ENCODE peak calls at places on chromosomes 4 and X, in four cellular contexts. G is K562, Y is HEK293T, W is HepG2. Z is an unnamed sample.

GRCh38 chr4:67483868-67484602 is 61.3 kb downstream of the CENPC start:
- DNase-seq in G (no peak), Y (no peak), W (no peak), Z (no peak)

GRCh38 chr4:152220201-152220666 is 315.7 kb downstream of the FBXW7 start:
- DNase-seq in G (no peak), Y (no peak), W (no peak), Z (no peak)

GRCh38 chrX:20263474-20263873 is 3.2 kb downstream of the RPS6KA3 start:
- DNase-seq in G (no peak), Y (no peak), W (no peak), Z (no peak)

GRCh38 chr4:87659247-87659931 is 9.3 kb downstream of the DMP1 start:
- DNase-seq in G (no peak), Y (no peak), W (no peak), Z (no peak)

GRCh38 chr4:48642421-48643144 is 137.5 kb downstream of the FRYL start:
- DNase-seq in G (no peak), Y (no peak), W (no peak), Z (no peak)

GRCh38 chr4:74133786-74134499 is 24.0 kb upstream of the MTHFD2L start:
- DNase-seq in G (peak), Y (peak), W (peak), Z (peak)

GRCh38 chr4:125666635-125667034 is 351.9 kb downstream of the FAT4 start:
- DNase-seq in G (no peak), Y (no peak), W (no peak), Z (no peak)

GRCh38 chr4:39893693-39894072 is 84.0 kb downstream of the PDS5A start:
- DNase-seq in G (no peak), Y (no peak), W (no peak), Z (no peak)

GRCh38 chr4:88759039-88759631 is 61.5 kb upstream of the NAP1L5 start:
- DNase-seq in G (peak), Y (no peak), W (peak), Z (no peak)

GRCh38 chrX:153495362-153495751 is 577 bp downstream of the BGN start:
- DNase-seq in G (no peak), Y (no peak), W (no peak), Z (no peak)

GRCh38 chrX:78119521-78120227 is 15.6 kb downstream of the PGK1 start:
- DNase-seq in G (no peak), Y (peak), W (no peak), Z (no peak)

GRCh38 chrX:12956704-12957541 is 18.0 kb upstream of the TMSB4X start:
- DNase-seq in G (peak), Y (no peak), W (no peak), Z (peak)

GRCh38 chr4:24855741-24856140 is 57.1 kb downstream of the CCDC149 start:
- DNase-seq in G (no peak), Y (no peak), W (no peak), Z (no peak)

GRCh38 chrX:78092296-78092695 is 11.8 kb upstream of the PGK1 start:
- DNase-seq in G (no peak), Y (peak), W (peak), Z (peak)

GRCh38 chr4:7652451-7652871 is 217.7 kb upstream of the PSAPL1 start:
- DNase-seq in G (no peak), Y (no peak), W (no peak), Z (no peak)

GRCh38 chr4:64625438-64625837 is 216.2 kb upstream of the TECRL start:
- DNase-seq in G (no peak), Y (no peak), W (no peak), Z (no peak)

GRCh38 chrX:132488819-132489255 is at the start of gene MBNL3:
- DNase-seq in G (no peak), Y (peak), W (peak), Z (no peak)

GRCh38 chr4:3365871-3366842 is 73.3 kb downstream of the RGS12 start:
- DNase-seq in G (no peak), Y (no peak), W (no peak), Z (no peak)

GRCh38 chr4:20603671-20604313 is 96.5 kb upstream of the PACRGL start:
- DNase-seq in G (no peak), Y (no peak), W (no peak), Z (no peak)

GRCh38 chr4:94595880-94596483 is 144.2 kb downstream of the PDLIM5 start:
- DNase-seq in G (peak), Y (peak), W (peak), Z (peak)

GRCh38 chr4:14888790-14889189 is 113.5 kb upstream of the CPEB2 start:
- DNase-seq in G (no peak), Y (no peak), W (no peak), Z (no peak)

GRCh38 chrX:114985967-114986592 is 31.3 kb downstream of the IL13RA2 start:
- DNase-seq in G (no peak), Y (no peak), W (no peak), Z (no peak)

GRCh38 chr4:103074598-103075434 is 1.7 kb downstream of the SLC9B2 start:
- DNase-seq in G (no peak), Y (no peak), W (no peak), Z (peak)

GRCh38 chrX:9522756-9523155 is 57.9 kb downstream of the TBL1X start:
- DNase-seq in G (no peak), Y (no peak), W (no peak), Z (no peak)

GRCh38 chr4:158282252-158282651 is 72.0 kb downstream of the TMEM144 start:
- DNase-seq in G (peak), Y (no peak), W (no peak), Z (no peak)

GRCh38 chr4:142551513-142552280 is 294.4 kb downstream of the INPP4B start:
- DNase-seq in G (no peak), Y (no peak), W (no peak), Z (no peak)

GRCh38 chr4:7001271-7001670 is 41.9 kb upstream of the TADA2B start:
- DNase-seq in G (no peak), Y (no peak), W (no peak), Z (no peak)

GRCh38 chrX:118974908-118975671 is 672 bp downstream of the LONRF3 start:
- DNase-seq in G (peak), Y (peak), W (peak), Z (no peak)

GRCh38 chr4:26058537-26058936 is 144.5 kb downstream of the SMIM20 start:
- DNase-seq in G (no peak), Y (no peak), W (no peak), Z (peak)

GRCh38 chr4:172666711-172667368 is 501.8 kb upstream of the GALNT7 start:
- DNase-seq in G (no peak), Y (peak), W (no peak), Z (no peak)

GRCh38 chr4:128338634-128339355 is 51.2 kb upstream of the PGRMC2 start:
- DNase-seq in G (peak), Y (no peak), W (no peak), Z (no peak)

GRCh38 chr4:171573181-171573580 is 240.0 kb upstream of the GALNTL6 start:
- DNase-seq in G (no peak), Y (no peak), W (no peak), Z (no peak)

GRCh38 chr4:4411906-4412305 is 25.0 kb downstream of the NSG1 start:
- DNase-seq in G (no peak), Y (no peak), W (no peak), Z (no peak)

GRCh38 chrX:68942141-68942540 is 113.3 kb downstream of the EFNB1 start:
- DNase-seq in G (peak), Y (peak), W (no peak), Z (no peak)

GRCh38 chrX:12895856-12896255 is 10.6 kb upstream of the TLR8 start:
- DNase-seq in G (no peak), Y (no peak), W (no peak), Z (no peak)

GRCh38 chr4:101941816-101942358 is 151.4 kb downstream of the BANK1 start:
- DNase-seq in G (no peak), Y (no peak), W (no peak), Z (no peak)

GRCh38 chr4:4554234-4554633 is 12.4 kb upstream of the STX18 start:
- DNase-seq in G (no peak), Y (no peak), W (no peak), Z (no peak)

GRCh38 chrX:154734101-154734781 is 16.6 kb downstream of the GAB3 start:
- DNase-seq in G (no peak), Y (no peak), W (no peak), Z (no peak)

GRCh38 chr4:153610623-153611376 is 73.3 kb upstream of the TLR2 start:
- DNase-seq in G (no peak), Y (no peak), W (no peak), Z (no peak)

DNA sequence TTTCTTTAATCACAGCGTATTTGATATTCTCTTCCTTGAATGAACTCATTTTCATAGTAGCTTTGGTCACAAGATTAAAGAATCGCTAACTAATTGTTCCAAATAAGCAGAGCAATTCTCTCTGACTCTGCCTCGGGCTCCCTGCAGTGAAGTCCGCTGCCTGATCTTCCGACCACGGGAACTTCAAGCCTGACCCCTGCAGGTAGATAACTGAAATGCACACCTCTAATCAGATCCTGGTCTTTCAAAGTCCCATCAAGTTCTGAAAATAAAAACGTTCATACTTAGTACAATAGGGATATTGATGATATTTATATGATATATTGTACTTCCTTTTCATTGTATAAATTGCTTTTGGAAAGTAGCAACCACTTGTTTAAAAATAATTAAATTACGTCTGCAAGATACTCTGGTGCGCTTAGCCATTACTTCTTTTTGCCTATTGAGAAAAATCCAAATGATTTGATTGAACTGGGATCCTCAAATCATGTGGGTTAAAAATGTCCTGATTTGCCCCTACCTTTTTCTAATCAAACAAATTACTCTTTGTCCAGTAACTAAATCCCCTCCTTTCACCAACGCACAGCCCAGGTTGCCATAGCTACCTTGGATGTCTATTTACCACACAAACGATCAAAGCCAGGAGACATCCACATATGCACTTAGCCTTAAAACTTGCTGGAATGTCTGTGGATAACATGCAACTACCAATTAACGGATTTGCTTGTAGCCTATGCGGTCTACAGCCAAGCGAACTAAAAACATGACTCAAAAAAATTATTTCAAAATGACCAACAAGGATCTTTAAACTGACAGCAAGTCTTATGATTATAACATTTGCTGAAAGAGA is 4.2 kb downstream of the MID1 start:
- DNase-seq in G (peak), Y (peak), W (no peak), Z (no peak)
- TF ChIP-seq TARDBP in G (no peak), Y (no peak), W (no peak), Z (no peak)

DNA sequence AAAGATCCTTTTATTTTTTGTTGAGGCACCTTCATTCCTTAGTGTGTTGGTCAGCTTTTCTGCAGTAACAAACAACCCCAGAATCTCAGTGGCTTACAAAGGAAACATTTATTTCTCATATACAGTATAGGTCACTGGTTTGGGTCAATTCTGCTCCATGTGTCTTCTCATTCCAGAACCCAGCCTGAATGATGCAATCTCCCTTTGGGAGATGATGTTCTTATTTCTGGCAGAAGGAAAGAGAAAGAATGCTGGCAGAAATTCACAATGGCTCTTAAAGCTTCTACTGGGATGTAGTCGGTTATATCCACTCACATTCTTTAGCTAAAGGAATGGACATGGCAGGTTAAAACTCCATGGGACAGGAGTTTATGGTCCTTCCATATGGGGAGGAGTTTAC is 42.3 kb downstream of the IDS start:
- DNase-seq in G (no peak), Y (no peak), W (no peak), Z (no peak)
- TF ChIP-seq TARDBP in G (no peak), Y (no peak), W (no peak), Z (no peak)

DNA sequence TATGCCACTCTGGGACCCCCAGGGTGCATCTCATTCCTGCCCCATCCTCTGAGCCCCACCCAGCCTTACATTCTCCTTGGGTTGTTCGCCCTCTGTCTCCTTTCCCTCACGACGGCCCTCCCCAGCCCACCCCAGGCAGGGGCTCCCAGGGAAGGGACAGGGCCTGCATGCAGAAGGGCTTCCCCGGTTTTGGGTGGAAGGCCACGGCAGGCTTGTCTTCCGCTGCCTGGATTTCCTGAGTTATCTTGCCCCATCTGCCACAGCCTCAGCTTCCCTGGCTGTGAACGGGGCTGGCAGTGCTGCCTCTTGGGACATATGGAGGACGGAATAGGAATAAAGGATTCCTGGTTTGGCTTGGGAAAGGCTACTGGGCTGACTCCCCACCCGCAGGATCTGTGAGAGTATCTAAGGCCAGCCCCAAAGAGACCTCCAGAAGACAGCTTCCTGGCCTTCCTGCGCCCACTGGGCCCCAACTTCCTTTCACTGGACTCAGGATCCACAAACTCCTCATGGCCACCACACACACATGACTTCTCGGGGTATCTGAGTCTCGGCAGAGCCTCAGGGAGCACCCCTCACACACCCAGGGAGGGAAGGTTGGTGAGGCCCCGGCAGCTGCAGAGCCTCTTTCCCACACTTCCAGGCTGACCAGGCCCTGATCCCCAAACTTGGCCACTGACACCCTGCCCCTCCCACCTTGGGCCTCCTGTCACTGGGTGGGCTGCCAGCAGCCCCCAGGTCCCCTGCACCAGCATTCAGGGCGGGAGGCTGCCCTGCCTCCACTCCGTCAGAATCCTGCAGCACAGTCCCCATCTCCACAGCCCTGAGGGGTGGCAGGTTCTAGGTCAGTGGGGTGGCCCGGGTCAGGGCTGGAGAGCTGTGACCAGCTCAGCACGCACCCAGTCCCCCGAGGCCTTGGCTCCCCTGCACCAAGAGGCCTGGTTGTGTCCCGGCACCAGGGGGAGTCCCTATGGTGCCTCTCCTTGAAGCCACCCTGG is 3.5 kb upstream of the MXD4 start:
- DNase-seq in G (no peak), Y (no peak), W (no peak), Z (no peak)
- TF ChIP-seq TARDBP in G (no peak), Y (no peak), W (no peak), Z (no peak)

GRCh38 chr4:27791640-27792039 is 931.0 kb downstream of the STIM2 start:
- DNase-seq in G (no peak), Y (no peak), W (no peak), Z (no peak)

GRCh38 chr4:27790911-27791310 is 930.3 kb downstream of the STIM2 start:
- DNase-seq in G (no peak), Y (no peak), W (no peak), Z (no peak)

GRCh38 chr4:27787195-27787594 is 926.6 kb downstream of the STIM2 start:
- DNase-seq in G (no peak), Y (no peak), W (no peak), Z (no peak)

DNA sequence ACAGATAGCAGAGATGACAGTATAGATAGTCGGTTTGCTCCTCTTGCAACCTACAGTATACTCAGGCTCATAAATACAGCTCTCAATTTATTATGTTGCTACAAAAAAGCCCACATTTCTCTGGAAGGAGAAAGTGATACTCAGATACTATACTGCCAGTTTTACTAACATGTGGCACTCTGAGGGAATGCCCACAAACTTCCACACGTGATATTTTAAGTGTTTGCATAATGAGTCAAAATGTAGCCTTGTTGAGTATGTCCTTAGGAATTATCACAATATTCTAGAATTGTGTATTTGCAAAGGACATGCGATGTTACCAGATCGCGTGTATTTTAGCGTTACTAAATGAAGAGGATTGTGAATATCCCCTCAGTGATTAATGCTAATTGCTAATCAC is 929.1 kb downstream of the STIM2 start:
- DNase-seq in G (no peak), Y (no peak), W (no peak), Z (no peak)
- TF ChIP-seq TARDBP in G (no peak), Y (no peak), W (no peak), Z (no peak)

GRCh38 chr4:53100801-53101581 is 238.9 kb downstream of the RASL11B start:
- DNase-seq in G (no peak), Y (no peak), W (no peak), Z (no peak)
- TF ChIP-seq TARDBP in G (no peak), Y (no peak), W (no peak), Z (no peak)

DNA sequence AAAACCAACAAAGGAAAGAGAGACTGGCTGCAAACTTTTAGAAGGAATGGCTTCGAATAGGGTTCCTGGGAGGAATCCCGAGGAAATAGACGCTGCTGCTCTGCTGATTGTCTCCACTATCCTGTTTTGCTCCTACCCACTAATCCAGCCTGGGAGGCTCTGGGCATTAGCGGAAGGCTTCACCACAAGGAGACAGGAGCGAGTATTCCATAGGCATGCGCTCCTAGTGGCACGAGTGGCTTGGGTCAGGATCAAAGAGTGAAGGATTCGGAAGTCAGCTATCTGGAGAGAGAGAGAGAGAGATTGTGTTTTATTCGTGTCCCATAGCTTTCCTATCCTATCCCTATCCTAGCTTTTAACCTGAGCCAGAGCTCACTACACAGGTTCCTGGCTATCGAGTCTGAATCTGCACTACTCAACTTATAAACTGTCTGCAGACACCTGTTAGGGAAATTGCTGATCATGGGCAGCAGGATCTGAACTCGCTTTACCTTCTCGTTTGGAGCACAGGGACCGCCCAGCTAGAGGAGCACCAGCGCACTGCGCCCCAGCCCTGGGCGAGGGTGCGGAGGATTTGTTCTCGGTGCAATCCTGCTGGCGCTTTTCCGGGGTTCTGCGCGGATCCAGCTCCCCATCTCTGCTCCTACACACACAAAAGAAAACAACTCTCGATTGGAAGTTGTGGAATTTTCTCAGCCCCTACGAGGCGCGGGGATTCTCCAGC is 740 bp upstream of the NPY2R start:
- DNase-seq in G (no peak), Y (peak), W (no peak), Z (no peak)
- TF ChIP-seq TARDBP in G (no peak), Y (no peak), W (no peak), Z (no peak)

GRCh38 chr4:113732-114131 is 10.6 kb upstream of the ZNF718 start:
- DNase-seq in G (no peak), Y (no peak), W (no peak), Z (no peak)
- TF ChIP-seq TARDBP in G (no peak), Y (no peak), W (no peak), Z (no peak)

GRCh38 chrX:47577424-47577823 is 4.8 kb upstream of the TIMP1 start:
- DNase-seq in G (no peak), Y (peak), W (no peak), Z (no peak)

GRCh38 chrX:47577901-47578300 is 4.3 kb upstream of the TIMP1 start:
- DNase-seq in G (no peak), Y (no peak), W (no peak), Z (no peak)

GRCh38 chrX:47574609-47575325 is 7.5 kb upstream of the TIMP1 start:
- DNase-seq in G (no peak), Y (no peak), W (no peak), Z (no peak)

GRCh38 chrX:47574096-47574553 is 8.1 kb upstream of the TIMP1 start:
- DNase-seq in G (no peak), Y (no peak), W (no peak), Z (no peak)

GRCh38 chrX:47576021-47576898 is 6.0 kb upstream of the TIMP1 start:
- DNase-seq in G (no peak), Y (no peak), W (no peak), Z (no peak)
- TF ChIP-seq TARDBP in G (no peak), Y (no peak), W (no peak), Z (no peak)